ENCODE peak calls at places on chromosome 4, in four cellular contexts. N is activated CD4-positive, alpha-beta T cell treated with anti-CD3 and anti-CD28 coated beads, Interleukin-2, amount 50 U/mL, for 1 hour; Q is transverse colon; J is NCI-H1105. T is an unnamed sample.

GRCh38 chr4:108350332-108350731 is 181.6 kb upstream of the LEF1 start:
- DNase-seq in N (no peak), Q (no peak), J (no peak), T (no peak)

GRCh38 chr4:93659629-93660028 is 168.9 kb upstream of the ATOH1 start:
- DNase-seq in Q (no peak), J (no peak), N (no peak), T (no peak)

GRCh38 chr4:83644677-83645639 is 109.0 kb downstream of the GPAT3 start:
- DNase-seq in N (no peak), J (peak), Q (no peak), T (peak)

GRCh38 chr4:179353791-179354190 is 1911.6 kb upstream of the AGA start:
- DNase-seq in Q (no peak), J (no peak), N (no peak), T (no peak)

GRCh38 chr4:4426511-4427477 is 39.9 kb downstream of the NSG1 start:
- DNase-seq in J (no peak), Q (no peak), N (no peak), T (no peak)

GRCh38 chr4:40193018-40193571 is 3.7 kb upstream of the RHOH start:
- DNase-seq in N (no peak), Q (peak), J (no peak), T (no peak)

GRCh38 chr4:41644288-41644914 is 104.1 kb downstream of the PHOX2B start:
- DNase-seq in N (no peak), J (no peak), Q (peak), T (no peak)

GRCh38 chr4:19300213-19300612 is 951.5 kb upstream of the SLIT2 start:
- DNase-seq in J (no peak), N (no peak), Q (no peak), T (no peak)

GRCh38 chr4:134636332-134637055 is 434.9 kb upstream of the PABPC4L start:
- DNase-seq in J (no peak), N (no peak), Q (no peak), T (no peak)

GRCh38 chr4:8842614-8843013 is 29.0 kb downstream of the HMX1 start:
- DNase-seq in J (no peak), N (no peak), Q (no peak), T (no peak)

GRCh38 chr4:48109413-48110263 is 24.4 kb downstream of the TXK start:
- DNase-seq in Q (no peak), N (no peak), J (peak), T (no peak)

GRCh38 chr4:47510506-47511143 is 25.6 kb downstream of the ATP10D start:
- DNase-seq in N (no peak), Q (no peak), J (no peak), T (no peak)

GRCh38 chr4:6177587-6178197 is 22.7 kb downstream of the JAKMIP1 start:
- DNase-seq in Q (peak), N (peak), J (no peak), T (peak)

GRCh38 chr4:106351016-106351415 is 17.6 kb downstream of the GIMD1 start:
- DNase-seq in Q (no peak), N (no peak), J (no peak), T (no peak)

GRCh38 chr4:100841911-100842310 is 324.1 kb upstream of the EMCN start:
- DNase-seq in J (no peak), N (no peak), Q (no peak), T (no peak)

T was measured in activated T-helper 1 cell treated with anti-CD3 and anti-CD28 coated beads, Interleukin-12 subunit alpha, Interleukin-12 subunit beta, Interleukin-2, Interleukin-4 antibody, amounts not matched to agents 30 ng/mL and 10 ng/mL and 1 ng/mL, durations not matched to agents 14 hours and 24 hours and 36 hours.